ENCODE peak calls at places on chromosomes 13 and 19, in nine cellular contexts. L is stimulated activated CD8-positive, alpha-beta memory T cell treated with anti-CD3 and anti-CD28 coated beads, Interleukin-15, amount 100 ng/mL, for 48 hours; M is occipital lobe; P is substantia nigra; T is germinal center; O is AG04450; U is GM23338; G is AG10803; I is uterus. J is an unnamed sample.

GRCh38 chr13:75307370-75307984 is 174.5 kb downstream of the TBC1D4 start:
- DNase-seq in L (no peak), M (no peak), P (no peak), T (no peak), O (no peak), U (peak), G (peak), I (no peak), J (no peak)

GRCh38 chr13:24271611-24272451 is 37.5 kb upstream of the C1QTNF9 start:
- DNase-seq in L (no peak), M (peak), P (peak), T (peak), O (peak), U (no peak), G (peak), I (peak), J (peak)

GRCh38 chr19:45137179-45137761 is 23.5 kb downstream of the NKPD1 start:
- DNase-seq in L (no peak), M (peak), P (peak), T (peak), O (no peak), U (no peak), G (no peak), I (no peak), J (peak)

GRCh38 chr19:31266731-31267130 is 82.5 kb downstream of the TSHZ3 start:
- DNase-seq in L (no peak), M (no peak), P (no peak), T (no peak), O (no peak), U (no peak), G (no peak), I (no peak), J (no peak)

GRCh38 chr13:34153428-34154180 is 335.7 kb downstream of the RFC3 start:
- DNase-seq in L (no peak), M (no peak), P (no peak), T (no peak), O (no peak), U (peak), G (no peak), I (no peak), J (no peak)

GRCh38 chr19:45863840-45864628 is at the start of gene FOXA3:
- DNase-seq in L (peak), M (no peak), P (no peak), T (peak), O (no peak), U (peak), G (no peak), I (peak), J (peak)

GRCh38 chr13:72536668-72537399 is 190.6 kb downstream of the MZT1 start:
- DNase-seq in L (no peak), M (no peak), P (no peak), T (no peak), O (no peak), U (peak), G (no peak), I (no peak), J (no peak)

GRCh38 chr19:24127601-24128000 is 40.6 kb downstream of the ZNF254 start:
- DNase-seq in L (no peak), M (no peak), P (no peak), T (no peak), O (no peak), U (no peak), G (no peak), I (no peak), J (no peak)

GRCh38 chr13:31249140-31249539 is 49.4 kb downstream of the B3GLCT start:
- DNase-seq in L (no peak), M (no peak), P (no peak), T (no peak), O (no peak), U (no peak), G (no peak), I (no peak), J (no peak)

GRCh38 chr13:20170931-20171330 is 10.1 kb upstream of the GJA3 start:
- DNase-seq in L (no peak), M (no peak), P (no peak), T (no peak), O (no peak), U (no peak), G (no peak), I (no peak), J (peak)

GRCh38 chr19:907183-907853 is 5.7 kb downstream of the R3HDM4 start:
- DNase-seq in L (no peak), M (no peak), P (no peak), T (peak), O (no peak), U (no peak), G (no peak), I (no peak), J (peak)

GRCh38 chr19:8641908-8642547 is 11.6 kb downstream of the NFILZ start:
- DNase-seq in L (no peak), M (no peak), P (no peak), T (peak), O (no peak), U (peak), G (peak), I (no peak), J (peak)

GRCh38 chr19:38731654-38732301 is 12.5 kb downstream of the CAPN12 start:
- DNase-seq in L (no peak), M (no peak), P (no peak), T (no peak), O (no peak), U (no peak), G (no peak), I (peak), J (no peak)

GRCh38 chr19:18291590-18292459 is 10.4 kb upstream of the JUND start:
- DNase-seq in L (peak), M (peak), P (peak), T (peak), O (no peak), U (peak), G (peak), I (peak), J (peak)

GRCh38 chr19:14525729-14526128 is 3.7 kb upstream of the TECR start:
- DNase-seq in L (no peak), M (no peak), P (no peak), T (no peak), O (no peak), U (no peak), G (no peak), I (no peak), J (no peak)

GRCh38 chr13:62167650-62168172 is 752.1 kb upstream of the PCDH20 start:
- DNase-seq in L (no peak), M (no peak), P (no peak), T (no peak), O (no peak), U (no peak), G (no peak), I (no peak), J (no peak)

GRCh38 chr13:69585656-69586055 is 522.0 kb upstream of the ATXN8OS start:
- DNase-seq in L (no peak), M (no peak), P (no peak), T (no peak), O (no peak), U (peak), G (no peak), I (no peak), J (no peak)

GRCh38 chr13:86383561-86383960 is 584.3 kb upstream of the SLITRK6 start:
- DNase-seq in L (no peak), M (no peak), P (no peak), T (no peak), O (no peak), U (no peak), G (no peak), I (no peak), J (no peak)

GRCh38 chr13:111204438-111205177 is 89.5 kb downstream of the ARHGEF7 start:
- DNase-seq in L (no peak), M (no peak), P (no peak), T (no peak), O (peak), U (peak), G (peak), I (peak), J (no peak)

GRCh38 chr13:45218689-45219088 is 17.8 kb upstream of the KCTD4 start:
- DNase-seq in L (no peak), M (no peak), P (no peak), T (no peak), O (no peak), U (no peak), G (no peak), I (no peak), J (no peak)

GRCh38 chr19:52922841-52923781 is at the start of gene ZNF888:
- DNase-seq in L (peak), M (peak), P (peak), T (peak), O (no peak), U (peak), G (peak), I (peak), J (peak)

GRCh38 chr13:49343731-49344130 is 96.0 kb downstream of the CDADC1 start:
- DNase-seq in L (no peak), M (no peak), P (no peak), T (no peak), O (no peak), U (no peak), G (no peak), I (no peak), J (no peak)

J was measured in GM12865.